ENCODE peak calls at places on chromosomes 11 and 22, in seven cellular contexts. F is neuronal stem cell, B is IMR-90, U is mesenchymal stem cell, C is mesendoderm, V is H1, X is trophoblast cell. E is an unnamed sample. For H3K79me1, the result is how much of the 10 kb centered on the place peaks cover.

GRCh38 chr11:100674212-100674611 is 12.9 kb upstream of the ARHGAP42 start:
- DNase-seq in F (no peak), B (peak), U (peak), C (no peak), V (no peak), X (no peak), E (no peak)

GRCh38 chr11:128777369-128778011 is 83.6 kb downstream of the FLI1 start:
- DNase-seq in F (no peak), B (no peak), U (no peak), C (peak), V (peak), X (no peak), E (peak)

GRCh38 chr11:44904261-44905080 is 46.2 kb downstream of the TP53I11 start:
- DNase-seq in F (no peak), B (no peak), U (no peak), C (no peak), V (no peak), X (no peak), E (no peak)

GRCh38 chr22:38184788-38185187 is 3.2 kb upstream of the PLA2G6 start:
- DNase-seq in F (no peak), B (no peak), U (no peak), C (no peak), V (no peak), X (no peak), E (no peak)

GRCh38 chr11:24886880-24887619 is 390.2 kb downstream of the LUZP2 start:
- DNase-seq in F (no peak), B (no peak), U (no peak), C (no peak), V (no peak), X (no peak), E (no peak)

GRCh38 chr11:77993902-77994301 is 566 bp downstream of the INTS4 start:
- DNase-seq in F (no peak), B (no peak), U (no peak), C (peak), V (no peak), X (no peak), E (no peak)

GRCh38 chr11:17498475-17498874 is 21.8 kb upstream of the ABCC8 start:
- DNase-seq in F (no peak), B (no peak), U (peak), C (peak), V (peak), X (peak), E (peak)

GRCh38 chr11:47377571-47378010 is 756 bp downstream of the SPI1 start:
- DNase-seq in F (no peak), B (no peak), U (no peak), C (no peak), V (no peak), X (no peak), E (no peak)

GRCh38 chr22:21937041-21937820 is 15.4 kb downstream of the PPM1F start:
- DNase-seq in F (no peak), B (no peak), U (no peak), C (no peak), V (no peak), X (peak), E (no peak)

GRCh38 chr11:129695543-129696308 is 119.9 kb upstream of the TMEM45B start:
- DNase-seq in F (peak), B (peak), U (peak), C (peak), V (peak), X (peak), E (peak)

GRCh38 chr22:45717787-45718186 is 46.2 kb downstream of the ATXN10 start:
- DNase-seq in F (no peak), B (peak), U (peak), C (peak), V (no peak), X (no peak), E (no peak)

GRCh38 chr22:50400406-50400805 is 57.3 kb downstream of the PPP6R2 start:
- DNase-seq in F (no peak), B (no peak), U (no peak), C (no peak), V (no peak), X (no peak), E (no peak)

GRCh38 chr11:26947904-26948639 is 45.8 kb upstream of the FIBIN start:
- DNase-seq in F (no peak), B (peak), U (peak), C (no peak), V (no peak), X (peak), E (no peak)

GRCh38 chr22:37242395-37242918 is 1.6 kb downstream of the RAC2 start:
- DNase-seq in F (no peak), B (peak), U (peak), C (peak), V (no peak), X (peak), E (no peak)

GRCh38 chr11:44563716-44564115 is 1.7 kb upstream of the CD82 start:
- DNase-seq in F (no peak), B (peak), U (peak), C (no peak), V (no peak), X (no peak), E (no peak)

GRCh38 chr11:130000552-130001176 is 2.0 kb downstream of the PRDM10 start:
- DNase-seq in F (no peak), B (no peak), U (no peak), C (no peak), V (no peak), X (no peak), E (no peak)

GRCh38 chr22:48884786-48885185 is 942.9 kb downstream of the BRD1 start:
- DNase-seq in F (no peak), B (no peak), U (no peak), C (no peak), V (no peak), X (no peak), E (peak)

GRCh38 chr11:67266424-67267187 is at the start of gene GRK2:
- DNase-seq in F (no peak), B (peak), U (no peak), C (peak), V (no peak), X (peak), E (no peak)

GRCh38 chr11:103947566-103947919 is 88.9 kb upstream of the DDI1 start:
- DNase-seq in F (no peak), B (peak), U (peak), C (no peak), V (no peak), X (no peak), E (no peak)

GRCh38 chr11:102810943-102811528 is 13.1 kb upstream of the MMP1 start:
- DNase-seq in F (no peak), B (peak), U (peak), C (peak), V (no peak), X (no peak), E (no peak)

GRCh38 chr11:133595998-133596590 is 63.8 kb upstream of the OPCML start:
- DNase-seq in F (no peak), B (no peak), U (no peak), C (no peak), V (no peak), X (no peak), E (no peak)

GRCh38 chr11:43508511-43508918 is 149.8 kb downstream of the TTC17 start:
- DNase-seq in F (no peak), B (peak), U (peak), C (peak), V (no peak), X (no peak), E (no peak)

GRCh38 chr22:46336119-46337078 is 885 bp downstream of the TRMU start:
- DNase-seq in F (peak), B (peak), U (peak), C (peak), V (no peak), X (no peak), E (no peak)

GRCh38 chr11:23079382-23079813 is 219.1 kb upstream of the CCDC179 start:
- DNase-seq in F (no peak), B (peak), U (peak), C (peak), V (no peak), X (no peak), E (no peak)

GRCh38 chr11:122173074-122173450 is 57.0 kb upstream of the BLID start:
- DNase-seq in F (no peak), B (no peak), U (no peak), C (no peak), V (no peak), X (no peak), E (no peak)

DNA sequence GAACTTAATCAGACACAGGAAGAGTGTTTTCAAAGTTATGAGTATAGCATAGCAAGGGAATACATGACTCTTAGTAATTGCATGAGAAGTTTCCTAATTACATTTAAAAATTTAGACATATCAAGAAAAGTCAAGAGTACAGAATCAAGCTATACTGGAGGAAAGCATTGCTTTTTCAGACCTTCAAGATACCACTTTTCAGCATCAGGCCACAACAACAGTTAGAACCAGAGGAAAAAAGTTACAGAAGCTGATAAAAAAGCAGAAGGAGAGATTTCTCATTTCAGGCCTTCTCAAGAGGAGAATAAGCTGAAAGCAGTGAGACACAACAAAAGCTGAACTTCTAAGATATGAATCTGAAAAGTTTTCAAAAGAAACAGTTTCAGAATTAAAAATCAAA is 28.1 kb upstream of the QSER1 start:
- DNase-seq in F (no peak), B (no peak), U (no peak), C (no peak), V (no peak), X (no peak), E (no peak)
- H4K8ac ChIP-seq in F (no peak), B (no peak), U (no peak), C (no peak), V (no peak), X (no peak), E (no peak)

DNA sequence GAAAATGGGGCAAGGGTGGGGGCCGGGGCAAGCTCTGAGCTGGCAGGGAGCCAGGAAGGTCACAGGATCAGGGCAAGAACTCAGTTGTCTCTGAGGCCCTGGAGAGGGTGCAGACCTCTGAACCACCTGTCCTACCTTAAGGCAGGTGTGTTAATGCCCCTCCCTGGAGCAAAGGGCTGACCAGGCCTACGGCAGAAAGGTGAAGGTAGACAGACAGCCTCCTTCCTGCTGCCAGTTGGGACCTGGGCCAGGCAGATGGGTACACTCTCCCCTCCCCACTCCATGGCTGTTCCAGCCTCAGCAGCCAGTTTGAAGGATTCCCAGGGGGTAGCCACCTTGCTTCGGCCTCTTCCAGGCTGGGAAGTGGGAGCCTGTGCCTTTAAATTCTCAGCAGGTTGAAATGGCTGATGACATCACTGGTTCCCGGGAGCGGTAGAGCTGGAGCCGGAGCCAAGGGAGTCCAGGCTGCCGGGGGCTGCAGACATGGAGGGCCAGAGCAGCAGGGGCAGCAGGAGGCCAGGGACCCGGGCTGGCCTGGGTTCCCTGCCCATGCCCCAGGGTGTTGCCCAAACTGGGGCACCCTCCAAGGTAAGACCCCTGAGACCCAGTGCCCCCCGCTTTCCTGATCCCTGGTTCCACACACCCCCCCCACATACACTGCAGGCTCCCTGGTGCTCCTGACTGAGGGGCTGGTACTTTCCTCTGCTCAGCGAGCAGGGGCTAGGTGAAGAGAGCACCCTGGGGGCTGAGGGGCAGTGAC is at the start of gene INPP5J:
- DNase-seq in F (no peak), B (peak), U (peak), C (peak), V (no peak), X (no peak), E (peak)
- H3K79me1 ChIP-seq in F (under half), B (under half), U (under half), C (under half), V (under half), X (under half), E (under half)

DNA sequence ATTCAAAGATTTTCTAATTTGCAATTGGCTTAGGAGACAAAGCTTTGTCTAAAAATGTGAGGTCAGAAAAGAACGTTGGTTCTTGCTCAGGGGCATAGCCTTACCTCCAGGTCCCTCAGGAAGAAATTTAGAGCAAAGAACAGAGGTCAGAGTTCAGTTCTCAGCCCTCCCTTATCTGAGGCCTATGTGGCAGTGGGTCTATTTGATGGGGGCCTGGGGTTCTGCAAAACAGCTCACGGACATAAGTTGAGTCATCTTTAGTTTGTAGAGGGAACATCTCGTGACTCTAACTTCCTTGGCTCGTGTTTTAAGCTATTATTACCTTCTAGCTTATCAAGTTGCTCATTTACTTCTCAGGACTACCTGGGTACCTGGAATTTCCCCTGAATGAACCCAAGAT is 91.4 kb upstream of the AMOTL1 start:
- DNase-seq in F (no peak), B (no peak), U (no peak), C (no peak), V (no peak), X (no peak), E (no peak)
- H4K8ac ChIP-seq in F (no peak), B (no peak), U (no peak), C (no peak), V (no peak), X (no peak), E (no peak)

DNA sequence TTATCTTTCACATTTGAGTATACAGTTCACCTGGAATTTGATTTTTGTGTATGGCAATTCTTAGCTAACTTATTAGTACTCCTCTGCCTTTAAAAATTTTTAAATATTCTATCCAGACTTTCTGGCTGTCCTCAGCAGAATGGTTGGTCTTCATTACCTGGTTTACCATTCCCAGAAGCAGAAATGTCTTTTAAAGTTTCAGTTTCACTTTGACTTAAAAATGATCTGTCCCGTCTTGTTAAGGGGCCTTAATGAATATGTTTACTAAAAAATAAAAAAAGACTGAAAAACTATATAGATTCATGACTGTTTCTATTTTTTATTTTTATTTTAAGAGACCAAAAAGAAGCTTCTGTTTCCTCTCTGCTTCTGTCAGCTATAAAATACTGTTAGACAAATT is 70.5 kb upstream of the TNRC6B start:
- DNase-seq in F (no peak), B (no peak), U (peak), C (no peak), V (no peak), X (no peak), E (no peak)
- H3K79me1 ChIP-seq in F (under half), B (under half), U (under half), C (under half), V (under half), X (under half), E (under half)

GRCh38 chr11:83019888-83020579 is 51.7 kb downstream of the RAB30 start:
- DNase-seq in F (no peak), B (no peak), U (no peak), C (no peak), V (no peak), X (peak), E (no peak)
- H4K8ac ChIP-seq in F (no peak), B (no peak), U (no peak), C (no peak), V (peak), X (no peak), E (no peak)

DNA sequence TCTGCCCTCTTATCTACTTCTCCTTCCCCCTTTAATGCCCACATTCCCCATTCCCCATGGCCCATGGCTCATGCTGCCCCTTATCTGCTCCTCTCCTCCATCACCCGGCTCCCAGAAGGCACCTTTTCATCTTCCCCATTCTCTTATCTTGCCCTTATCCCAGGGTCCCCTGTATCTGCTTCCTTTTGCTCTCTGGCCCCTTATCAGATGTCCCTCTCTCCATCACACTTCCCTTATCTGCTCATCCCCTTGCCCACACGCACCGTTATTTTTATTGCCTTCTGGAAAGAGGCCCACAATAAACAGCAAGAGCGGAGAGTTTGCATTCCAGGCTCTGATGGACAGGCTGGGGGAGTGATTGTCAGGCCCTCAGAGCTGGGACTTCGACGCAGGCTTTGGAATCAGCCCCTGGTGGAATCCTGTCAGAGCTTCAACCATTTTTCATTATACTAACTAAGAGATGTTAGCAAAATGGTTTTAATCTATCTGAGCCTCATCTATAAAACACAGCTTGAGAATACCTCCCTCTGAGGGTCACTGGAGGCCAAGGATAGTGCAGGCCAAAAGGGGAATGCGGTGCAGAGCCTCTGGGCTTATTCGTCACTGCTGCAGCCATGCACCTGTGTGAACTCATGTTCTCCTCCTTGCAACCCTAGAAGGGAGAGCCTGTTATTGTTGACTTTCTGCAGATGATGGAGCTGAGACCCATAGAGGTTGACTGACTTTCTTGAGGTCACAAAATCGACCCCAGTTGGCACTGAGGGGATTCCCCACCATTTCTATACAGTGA is 37.0 kb upstream of the LRRC55 start:
- DNase-seq in F (no peak), B (no peak), U (no peak), C (peak), V (no peak), X (no peak), E (no peak)
- H3K79me1 ChIP-seq in F (under half), B (under half), U (under half), C (under half), V (under half), X (under half), E (under half)